ENCODE peak calls at places on chromosomes 5 and 9, in seven cellular contexts. One of them, this sample, is unnamed.

GRCh38 chr5:168317521-168318147 is 26.2 kb downstream of the WWC1 start:
- DNase-seq in endothelial cell: no peak
- DNase-seq in nephron progenitor cell: peak
- DNase-seq in fibroblast of lung: peak
- DNase-seq in foreskin fibroblast: peak
- DNase-seq in OCI-LY7: no peak
- DNase-seq in lower leg skin: no peak
- DNase-seq in this sample: no peak

GRCh38 chr5:6812800-6813731 is 99.8 kb downstream of the TENT4A start:
- DNase-seq in endothelial cell: no peak
- DNase-seq in OCI-LY7: no peak
- DNase-seq in foreskin fibroblast: peak
- DNase-seq in nephron progenitor cell: no peak
- DNase-seq in fibroblast of lung: peak
- DNase-seq in lower leg skin: peak
- DNase-seq in this sample: no peak

GRCh38 chr9:79565245-79565644 is 6.5 kb upstream of the TLE4 start:
- DNase-seq in endothelial cell: no peak
- DNase-seq in lower leg skin: no peak
- DNase-seq in foreskin fibroblast: peak
- DNase-seq in nephron progenitor cell: no peak
- DNase-seq in fibroblast of lung: no peak
- DNase-seq in OCI-LY7: peak
- DNase-seq in this sample: no peak

GRCh38 chr9:16728128-16728505 is 142.4 kb downstream of the BNC2 start:
- DNase-seq in lower leg skin: no peak
- DNase-seq in endothelial cell: no peak
- DNase-seq in foreskin fibroblast: peak
- DNase-seq in fibroblast of lung: peak
- DNase-seq in nephron progenitor cell: no peak
- DNase-seq in OCI-LY7: no peak
- DNase-seq in this sample: no peak

GRCh38 chr9:123617952-123618678 is 262.1 kb downstream of the CRB2 start:
- DNase-seq in lower leg skin: no peak
- DNase-seq in nephron progenitor cell: no peak
- DNase-seq in foreskin fibroblast: no peak
- DNase-seq in endothelial cell: no peak
- DNase-seq in fibroblast of lung: no peak
- DNase-seq in OCI-LY7: no peak
- DNase-seq in this sample: no peak

GRCh38 chr5:98772415-98773213 is 849 bp upstream of the RGMB start:
- DNase-seq in lower leg skin: peak
- DNase-seq in foreskin fibroblast: peak
- DNase-seq in endothelial cell: peak
- DNase-seq in nephron progenitor cell: peak
- DNase-seq in fibroblast of lung: peak
- DNase-seq in OCI-LY7: no peak
- DNase-seq in this sample: no peak

GRCh38 chr5:4989121-4989520 is 151.0 kb upstream of the ADAMTS16 start:
- DNase-seq in lower leg skin: no peak
- DNase-seq in fibroblast of lung: no peak
- DNase-seq in foreskin fibroblast: no peak
- DNase-seq in nephron progenitor cell: no peak
- DNase-seq in endothelial cell: no peak
- DNase-seq in OCI-LY7: no peak
- DNase-seq in this sample: no peak

GRCh38 chr9:109463924-109464625 is 34.0 kb downstream of the PTPN3 start:
- DNase-seq in endothelial cell: no peak
- DNase-seq in foreskin fibroblast: no peak
- DNase-seq in lower leg skin: no peak
- DNase-seq in OCI-LY7: no peak
- DNase-seq in fibroblast of lung: no peak
- DNase-seq in nephron progenitor cell: no peak
- DNase-seq in this sample: no peak

GRCh38 chr9:14103115-14103514 is 210.8 kb downstream of the NFIB start:
- DNase-seq in fibroblast of lung: peak
- DNase-seq in OCI-LY7: no peak
- DNase-seq in nephron progenitor cell: no peak
- DNase-seq in foreskin fibroblast: peak
- DNase-seq in endothelial cell: no peak
- DNase-seq in lower leg skin: no peak
- DNase-seq in this sample: no peak

GRCh38 chr9:81787747-81788632 is 98.6 kb upstream of the TLE1 start:
- DNase-seq in fibroblast of lung: peak
- DNase-seq in lower leg skin: no peak
- DNase-seq in endothelial cell: no peak
- DNase-seq in nephron progenitor cell: no peak
- DNase-seq in foreskin fibroblast: peak
- DNase-seq in OCI-LY7: no peak
- DNase-seq in this sample: no peak

GRCh38 chr9:33263131-33263935 is 1.2 kb downstream of the BAG1 start:
- DNase-seq in fibroblast of lung: peak
- DNase-seq in endothelial cell: no peak
- DNase-seq in lower leg skin: no peak
- DNase-seq in foreskin fibroblast: peak
- DNase-seq in nephron progenitor cell: no peak
- DNase-seq in OCI-LY7: peak
- DNase-seq in this sample: no peak

GRCh38 chr5:141617128-141617527 is 1.7 kb downstream of the DIAPH1 start:
- DNase-seq in nephron progenitor cell: no peak
- DNase-seq in foreskin fibroblast: peak
- DNase-seq in endothelial cell: no peak
- DNase-seq in lower leg skin: no peak
- DNase-seq in fibroblast of lung: no peak
- DNase-seq in OCI-LY7: no peak
- DNase-seq in this sample: no peak

GRCh38 chr9:13932472-13933267 is 381.3 kb downstream of the NFIB start:
- DNase-seq in OCI-LY7: no peak
- DNase-seq in nephron progenitor cell: peak
- DNase-seq in foreskin fibroblast: no peak
- DNase-seq in endothelial cell: no peak
- DNase-seq in lower leg skin: no peak
- DNase-seq in fibroblast of lung: no peak
- DNase-seq in this sample: no peak

GRCh38 chr5:79956173-79956670 is 34.8 kb downstream of the MTX3 start:
- DNase-seq in OCI-LY7: no peak
- DNase-seq in lower leg skin: no peak
- DNase-seq in fibroblast of lung: peak
- DNase-seq in nephron progenitor cell: no peak
- DNase-seq in foreskin fibroblast: peak
- DNase-seq in endothelial cell: no peak
- DNase-seq in this sample: no peak

GRCh38 chr5:142941217-142941616 is 171.0 kb downstream of the ARHGAP26 start:
- DNase-seq in lower leg skin: no peak
- DNase-seq in foreskin fibroblast: no peak
- DNase-seq in endothelial cell: no peak
- DNase-seq in fibroblast of lung: no peak
- DNase-seq in OCI-LY7: no peak
- DNase-seq in nephron progenitor cell: no peak
- DNase-seq in this sample: no peak

GRCh38 chr9:21031091-21031817 is at the start of gene HACD4:
- DNase-seq in nephron progenitor cell: peak
- DNase-seq in foreskin fibroblast: peak
- DNase-seq in lower leg skin: peak
- DNase-seq in endothelial cell: peak
- DNase-seq in fibroblast of lung: peak
- DNase-seq in OCI-LY7: no peak
- DNase-seq in this sample: no peak

GRCh38 chr5:77828445-77828844 is 52.3 kb upstream of the TBCA start:
- DNase-seq in foreskin fibroblast: peak
- DNase-seq in endothelial cell: no peak
- DNase-seq in OCI-LY7: no peak
- DNase-seq in lower leg skin: no peak
- DNase-seq in fibroblast of lung: no peak
- DNase-seq in nephron progenitor cell: no peak
- DNase-seq in this sample: no peak

GRCh38 chr5:177300971-177301370 is 2.5 kb downstream of the RAB24 start:
- DNase-seq in nephron progenitor cell: no peak
- DNase-seq in lower leg skin: no peak
- DNase-seq in OCI-LY7: no peak
- DNase-seq in foreskin fibroblast: no peak
- DNase-seq in fibroblast of lung: no peak
- DNase-seq in endothelial cell: no peak
- DNase-seq in this sample: no peak

GRCh38 chr5:142239394-142240159 is 85.2 kb downstream of the SPRY4 start:
- DNase-seq in foreskin fibroblast: no peak
- DNase-seq in nephron progenitor cell: no peak
- DNase-seq in endothelial cell: no peak
- DNase-seq in fibroblast of lung: no peak
- DNase-seq in OCI-LY7: no peak
- DNase-seq in lower leg skin: no peak
- DNase-seq in this sample: no peak

GRCh38 chr5:63820557-63820956 is 141.7 kb downstream of the HTR1A start:
- DNase-seq in foreskin fibroblast: no peak
- DNase-seq in OCI-LY7: no peak
- DNase-seq in endothelial cell: no peak
- DNase-seq in fibroblast of lung: no peak
- DNase-seq in lower leg skin: no peak
- DNase-seq in nephron progenitor cell: no peak
- DNase-seq in this sample: no peak

GRCh38 chr9:122320346-122320995 is 50.4 kb upstream of the PTGS1 start:
- DNase-seq in foreskin fibroblast: no peak
- DNase-seq in fibroblast of lung: no peak
- DNase-seq in lower leg skin: no peak
- DNase-seq in endothelial cell: no peak
- DNase-seq in nephron progenitor cell: no peak
- DNase-seq in OCI-LY7: no peak
- DNase-seq in this sample: no peak

GRCh38 chr9:4588721-4589120 is 73.4 kb upstream of the PLPP6 start:
- DNase-seq in nephron progenitor cell: no peak
- DNase-seq in fibroblast of lung: no peak
- DNase-seq in OCI-LY7: no peak
- DNase-seq in endothelial cell: no peak
- DNase-seq in foreskin fibroblast: no peak
- DNase-seq in lower leg skin: no peak
- DNase-seq in this sample: no peak

GRCh38 chr9:123763910-123764588 is 165.9 kb downstream of the DENND1A start:
- DNase-seq in OCI-LY7: no peak
- DNase-seq in lower leg skin: no peak
- DNase-seq in endothelial cell: no peak
- DNase-seq in fibroblast of lung: peak
- DNase-seq in foreskin fibroblast: peak
- DNase-seq in nephron progenitor cell: no peak
- DNase-seq in this sample: no peak

GRCh38 chr5:65722575-65723424 is 795 bp downstream of the NLN start:
- DNase-seq in nephron progenitor cell: peak
- DNase-seq in OCI-LY7: peak
- DNase-seq in lower leg skin: no peak
- DNase-seq in endothelial cell: peak
- DNase-seq in foreskin fibroblast: peak
- DNase-seq in fibroblast of lung: peak
- DNase-seq in this sample: no peak

GRCh38 chr5:102856374-102856748 is 101.3 kb downstream of the PAM start:
- DNase-seq in OCI-LY7: no peak
- DNase-seq in fibroblast of lung: peak
- DNase-seq in nephron progenitor cell: no peak
- DNase-seq in foreskin fibroblast: peak
- DNase-seq in endothelial cell: no peak
- DNase-seq in lower leg skin: no peak
- DNase-seq in this sample: no peak

GRCh38 chr9:134371731-134372130 is 45.5 kb downstream of the RXRA start:
- DNase-seq in lower leg skin: peak
- DNase-seq in fibroblast of lung: no peak
- DNase-seq in foreskin fibroblast: no peak
- DNase-seq in endothelial cell: no peak
- DNase-seq in OCI-LY7: no peak
- DNase-seq in nephron progenitor cell: no peak
- DNase-seq in this sample: no peak

GRCh38 chr9:2494571-2494970 is 127.0 kb upstream of the VLDLR start:
- DNase-seq in fibroblast of lung: peak
- DNase-seq in OCI-LY7: no peak
- DNase-seq in foreskin fibroblast: peak
- DNase-seq in lower leg skin: no peak
- DNase-seq in endothelial cell: no peak
- DNase-seq in nephron progenitor cell: no peak
- DNase-seq in this sample: no peak

DNA sequence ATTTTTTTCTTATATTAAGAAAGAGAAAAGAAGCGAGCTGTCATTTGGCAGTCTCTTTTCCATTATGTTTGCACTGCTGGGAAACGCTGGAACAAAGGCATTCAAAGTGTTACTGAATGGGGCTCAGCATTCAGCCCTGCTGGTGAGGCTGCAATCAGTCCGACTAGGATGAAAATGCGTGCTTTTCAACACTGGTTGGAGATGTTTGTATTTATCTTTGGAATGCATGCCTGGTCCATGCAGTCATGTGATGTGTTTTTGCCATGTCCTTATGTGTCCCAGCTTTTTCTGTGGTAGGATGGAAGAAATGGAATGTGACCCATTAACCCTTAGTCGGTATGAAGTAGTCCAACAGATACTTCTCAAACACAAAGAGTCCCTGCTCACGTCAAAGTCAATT is 603.0 kb upstream of the ZNF608 start:
- DNase-seq in OCI-LY7: no peak
- DNase-seq in fibroblast of lung: peak
- DNase-seq in nephron progenitor cell: no peak
- DNase-seq in lower leg skin: no peak
- DNase-seq in endothelial cell: no peak
- DNase-seq in foreskin fibroblast: peak
- DNase-seq in this sample: no peak
- TF ChIP-seq CTCF in OCI-LY7: no peak
- TF ChIP-seq CTCF in fibroblast of lung: no peak
- TF ChIP-seq CTCF in nephron progenitor cell: no peak
- TF ChIP-seq CTCF in lower leg skin: no peak
- TF ChIP-seq CTCF in endothelial cell: no peak
- TF ChIP-seq CTCF in foreskin fibroblast: peak
- TF ChIP-seq CTCF in this sample: no peak

GRCh38 chr9:84404095-84404686 is 63.6 kb upstream of the SLC28A3 start:
- DNase-seq in fibroblast of lung: no peak
- DNase-seq in foreskin fibroblast: no peak
- DNase-seq in OCI-LY7: peak
- DNase-seq in nephron progenitor cell: peak
- DNase-seq in lower leg skin: no peak
- DNase-seq in endothelial cell: peak
- DNase-seq in this sample: no peak
- TF ChIP-seq CTCF in fibroblast of lung: peak
- TF ChIP-seq CTCF in foreskin fibroblast: peak
- TF ChIP-seq CTCF in OCI-LY7: peak
- TF ChIP-seq CTCF in nephron progenitor cell: peak
- TF ChIP-seq CTCF in lower leg skin: no peak
- TF ChIP-seq CTCF in endothelial cell: peak
- TF ChIP-seq CTCF in this sample: peak

GRCh38 chr9:8486095-8486494 is 686.5 kb upstream of the DMAC1 start:
- DNase-seq in foreskin fibroblast: peak
- DNase-seq in endothelial cell: peak
- DNase-seq in fibroblast of lung: peak
- DNase-seq in OCI-LY7: no peak
- DNase-seq in lower leg skin: no peak
- DNase-seq in nephron progenitor cell: peak
- DNase-seq in this sample: no peak
- TF ChIP-seq CTCF in foreskin fibroblast: no peak
- TF ChIP-seq CTCF in endothelial cell: peak
- TF ChIP-seq CTCF in fibroblast of lung: peak
- TF ChIP-seq CTCF in OCI-LY7: peak
- TF ChIP-seq CTCF in lower leg skin: no peak
- TF ChIP-seq CTCF in nephron progenitor cell: peak
- TF ChIP-seq CTCF in this sample: peak

DNA sequence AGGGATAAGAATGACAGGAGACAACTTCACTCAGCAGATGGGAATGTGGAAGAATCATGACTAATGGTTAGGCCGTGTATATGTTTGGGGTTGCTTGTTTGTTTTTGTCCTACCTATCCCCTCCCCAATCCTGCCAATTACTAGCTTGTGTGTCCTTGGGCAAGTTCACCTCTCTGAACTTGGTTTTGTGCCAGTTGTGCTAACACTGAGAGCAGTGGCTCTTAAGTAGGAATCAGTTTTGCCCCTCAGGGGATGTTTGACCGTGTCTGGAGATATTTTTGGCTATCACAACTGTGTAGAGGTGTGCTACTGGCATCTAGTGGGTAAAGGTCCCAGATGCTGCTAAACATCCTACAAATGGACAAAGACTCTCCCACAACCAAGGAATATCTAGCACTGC is 287.0 kb downstream of the DMRT2 start:
- DNase-seq in endothelial cell: no peak
- DNase-seq in lower leg skin: no peak
- DNase-seq in fibroblast of lung: no peak
- DNase-seq in OCI-LY7: no peak
- DNase-seq in nephron progenitor cell: no peak
- DNase-seq in foreskin fibroblast: peak
- DNase-seq in this sample: no peak
- TF ChIP-seq CTCF in endothelial cell: no peak
- TF ChIP-seq CTCF in lower leg skin: no peak
- TF ChIP-seq CTCF in fibroblast of lung: no peak
- TF ChIP-seq CTCF in OCI-LY7: no peak
- TF ChIP-seq CTCF in nephron progenitor cell: no peak
- TF ChIP-seq CTCF in foreskin fibroblast: no peak
- TF ChIP-seq CTCF in this sample: no peak

This sample was measured in D721Med.